ENCODE peak calls at places on chromosomes 5 and 9, in ten cellular contexts. S is activated naive CD8-positive, alpha-beta T cell treated with anti-CD3 and anti-CD28 coated beads, Interleukin-2, amount 50 U/mL, for 24 hours; F is GM12892; E is iPS DF 6.9; K is NCI-H1105; D is endothelial cell; Z is tibial artery; X is BJ; R is cardiac muscle cell; Y is heart right ventricle. B is an unnamed sample.

GRCh38 chr9:129109952-129110739 is 447 bp downstream of the CRAT start:
- DNase-seq in S (peak), F (peak), E (no peak), K (no peak), D (no peak), Z (peak), X (no peak), R (peak), Y (peak), B (peak)

GRCh38 chr5:132890817-132891216 is 17.3 kb downstream of the LEAP2 start:
- DNase-seq in S (no peak), F (no peak), E (no peak), K (no peak), D (no peak), Z (no peak), X (no peak), R (no peak), Y (no peak), B (no peak)

GRCh38 chr5:124706729-124707361 is 39.6 kb downstream of the ZNF608 start:
- DNase-seq in S (no peak), F (no peak), E (no peak), K (peak), D (no peak), Z (no peak), X (no peak), R (peak), Y (peak), B (no peak)

GRCh38 chr9:13412323-13412722 is 132.8 kb upstream of the MPDZ start:
- DNase-seq in S (no peak), F (no peak), E (no peak), K (no peak), D (no peak), Z (no peak), X (no peak), R (peak), Y (peak), B (no peak)

GRCh38 chr9:131394464-131395026 is 659 bp downstream of the PRRC2B start:
- DNase-seq in S (peak), F (peak), E (no peak), K (no peak), D (peak), Z (peak), X (no peak), R (peak), Y (peak), B (no peak)

GRCh38 chr5:68130253-68130652 is 85.3 kb upstream of the PIK3R1 start:
- DNase-seq in S (no peak), F (no peak), E (no peak), K (no peak), D (no peak), Z (no peak), X (no peak), R (no peak), Y (no peak), B (no peak)

GRCh38 chr9:4117835-4118610 is 181.8 kb downstream of the GLIS3 start:
- DNase-seq in S (peak), F (peak), E (peak), K (no peak), D (peak), Z (no peak), X (no peak), R (no peak), Y (no peak), B (peak)

GRCh38 chr5:96548941-96549340 is 113.2 kb upstream of the CAST start:
- DNase-seq in S (no peak), F (no peak), E (no peak), K (no peak), D (no peak), Z (no peak), X (no peak), R (peak), Y (no peak), B (no peak)

GRCh38 chr5:154178661-154179060 is 11.9 kb upstream of the GALNT10 start:
- DNase-seq in S (no peak), F (no peak), E (no peak), K (no peak), D (no peak), Z (no peak), X (no peak), R (no peak), Y (no peak), B (no peak)

GRCh38 chr9:95007470-95007869 is 281.0 kb downstream of the AOPEP start:
- DNase-seq in S (no peak), F (no peak), E (no peak), K (no peak), D (no peak), Z (no peak), X (no peak), R (no peak), Y (peak), B (no peak)